ENCODE peak calls at places on chromosome 2, in ten cellular contexts. M, V, F, L, H, J, R, Q, B and P are unnamed samples.

GRCh38 chr2:12883911-12884310 is 167.2 kb downstream of the TRIB2 start:
- DNase-seq in M (no peak), V (no peak), F (no peak), L (no peak), H (no peak), J (no peak), R (no peak), Q (no peak), B (no peak), P (peak; percentile 16)

GRCh38 chr2:201263774-201264173 is 3.4 kb downstream of the CASP8 start:
- DNase-seq in M (no peak), V (no peak), F (no peak), L (no peak), H (no peak), J (no peak), R (no peak), Q (no peak), B (no peak), P (no peak)

GRCh38 chr2:222941510-222942032 is 80.7 kb downstream of the ACSL3 start:
- DNase-seq in M (no peak), V (no peak), F (no peak), L (no peak), H (no peak), J (no peak), R (no peak), Q (no peak), B (no peak), P (no peak)

GRCh38 chr2:96881349-96882195 is 11.7 kb upstream of the SEMA4C start:
- DNase-seq in M (no peak), V (peak; percentile 84), F (no peak), L (no peak), H (no peak), J (no peak), R (no peak), Q (no peak), B (no peak), P (no peak)

GRCh38 chr2:165064743-165065142 is 109.4 kb upstream of the SLC38A11 start:
- DNase-seq in M (no peak), V (no peak), F (no peak), L (no peak), H (no peak), J (no peak), R (no peak), Q (no peak), B (no peak), P (no peak)

GRCh38 chr2:25590921-25591505 is 82.4 kb downstream of the DTNB start:
- DNase-seq in M (no peak), V (no peak), F (no peak), L (no peak), H (no peak), J (no peak), R (no peak), Q (no peak), B (no peak), P (no peak)

GRCh38 chr2:2520396-2520795 is 189.3 kb upstream of the MYT1L start:
- DNase-seq in M (no peak), V (peak; percentile 39), F (no peak), L (no peak), H (no peak), J (no peak), R (no peak), Q (no peak), B (no peak), P (no peak)

GRCh38 chr2:43461461-43462073 is 134.3 kb downstream of the THADA start:
- DNase-seq in M (no peak), V (no peak), F (no peak), L (no peak), H (no peak), J (no peak), R (no peak), Q (no peak), B (no peak), P (peak; percentile 81)

GRCh38 chr2:156005531-156005930 is 327.0 kb downstream of the NR4A2 start:
- DNase-seq in M (no peak), V (peak; percentile 48), F (no peak), L (no peak), H (no peak), J (no peak), R (no peak), Q (no peak), B (no peak), P (no peak)

GRCh38 chr2:159083601-159084000 is 115.2 kb downstream of the TANC1 start:
- DNase-seq in M (no peak), V (no peak), F (no peak), L (no peak), H (no peak), J (no peak), R (no peak), Q (no peak), B (no peak), P (no peak)

GRCh38 chr2:38905251-38905650 is 15.6 kb downstream of the ARHGEF33 start:
- DNase-seq in M (no peak), V (no peak), F (no peak), L (no peak), H (no peak), J (no peak), R (no peak), Q (no peak), B (no peak), P (no peak)